ENCODE peak calls at places on chromosome 1, in four cellular contexts. W, H, N and A are unnamed samples.

GRCh38 chr1:205928256-205928655 is 15.0 kb downstream of the SLC26A9 start:
- DNase-seq in H (no peak), W (no peak), N (no peak), A (no peak)

GRCh38 chr1:196997428-196997827 is 20.1 kb downstream of the CFHR5 start:
- DNase-seq in H (no peak), N (no peak), W (no peak), A (peak; percentile 25)

GRCh38 chr1:23930861-23931471 is 17.8 kb upstream of the CNR2 start:
- DNase-seq in H (no peak), N (no peak), W (no peak), A (no peak)

GRCh38 chr1:242802973-242803372 is 278.5 kb upstream of the PLD5 start:
- DNase-seq in W (no peak), H (no peak), N (no peak), A (no peak)

GRCh38 chr1:9201421-9202239 is 32.9 kb upstream of the H6PD start:
- DNase-seq in N (no peak), W (no peak), H (peak; percentile 48), A (peak; percentile 55)

GRCh38 chr1:15684468-15685283 is 556 bp downstream of the PLEKHM2 start:
- DNase-seq in H (peak; percentile 47), N (no peak), W (peak; percentile 60), A (peak; percentile 59)

GRCh38 chr1:68495968-68496679 is 758 bp downstream of the DEPDC1 start:
- DNase-seq in N (no peak), H (peak; percentile 37), W (peak; percentile 7), A (peak; percentile 29)

GRCh38 chr1:37763791-37764741 is 854 bp downstream of the EPHA10 start:
- DNase-seq in N (no peak), H (peak; percentile 21), W (no peak), A (peak; percentile 72)

GRCh38 chr1:11406845-11407244 is 72.1 kb upstream of the DISP3 start:
- DNase-seq in W (no peak), N (no peak), H (no peak), A (no peak)

GRCh38 chr1:160144921-160145320 is 6.5 kb upstream of the ATP1A4 start:
- DNase-seq in W (no peak), N (no peak), H (no peak), A (no peak)

GRCh38 chr1:110337704-110338199 is 1.4 kb upstream of the RBM15 start:
- DNase-seq in W (peak; percentile 21), N (no peak), H (no peak), A (peak; percentile 66)

GRCh38 chr1:227317541-227318002 is 720 bp downstream of the CDC42BPA start:
- DNase-seq in N (no peak), H (peak; percentile 84), W (peak; percentile 62), A (peak; percentile 67)

GRCh38 chr1:160739098-160739511 is at the start of gene SLAMF7:
- DNase-seq in H (no peak), W (no peak), N (peak; percentile 81), A (peak; percentile 72)

GRCh38 chr1:205633421-205633976 is 1.7 kb upstream of the ELK4 start:
- DNase-seq in N (no peak), W (no peak), H (peak; percentile 86), A (no peak)

GRCh38 chr1:43937179-43937865 is 3.7 kb downstream of the ARTN start:
- DNase-seq in W (no peak), H (no peak), N (no peak), A (no peak)

GRCh38 chr1:197399691-197400521 is 131.9 kb downstream of the CRB1 start:
- DNase-seq in N (peak; percentile 11), H (peak; percentile 60), W (peak; percentile 35), A (peak; percentile 74)

GRCh38 chr1:45200906-45201500 is 5.4 kb downstream of the ZSWIM5 start:
- DNase-seq in N (no peak), H (no peak), W (no peak), A (no peak)

GRCh38 chr1:217333939-217334338 is 297.0 kb downstream of the GPATCH2 start:
- DNase-seq in H (no peak), N (no peak), W (peak; percentile 21), A (peak; percentile 39)

GRCh38 chr1:162177126-162177525 is 107.6 kb downstream of the NOS1AP start:
- DNase-seq in W (no peak), N (no peak), H (no peak), A (no peak)

GRCh38 chr1:12407050-12407961 is 177.5 kb downstream of the VPS13D start:
- DNase-seq in H (peak; percentile 91), W (peak; percentile 13), N (peak; percentile 9), A (peak; percentile 39)
- TF ChIP-seq MAX in H (no peak), W (no peak), N (no peak), A (no peak)

GRCh38 chr1:35268282-35269189 is at the start of gene ZMYM4:
- DNase-seq in N (peak; percentile 81), W (peak; percentile 90), H (peak; percentile 98), A (peak; percentile 98)
- TF ChIP-seq CTCF in N (no peak), W (no peak), H (no peak), A (no peak)

GRCh38 chr1:203673550-203674411 is 47.1 kb downstream of the ATP2B4 start:
- DNase-seq in N (no peak), W (peak; percentile 87), H (peak; percentile 97), A (peak; percentile 98)
- TF ChIP-seq MYC in N (no peak), W (no peak), H (no peak), A (no peak)

GRCh38 chr1:21909286-21909759 is 27.8 kb downstream of the HSPG2 start:
- DNase-seq in W (no peak), H (peak; percentile 49), N (no peak), A (no peak)
- TF ChIP-seq MAX in W (no peak), H (no peak), N (no peak), A (no peak)

DNA sequence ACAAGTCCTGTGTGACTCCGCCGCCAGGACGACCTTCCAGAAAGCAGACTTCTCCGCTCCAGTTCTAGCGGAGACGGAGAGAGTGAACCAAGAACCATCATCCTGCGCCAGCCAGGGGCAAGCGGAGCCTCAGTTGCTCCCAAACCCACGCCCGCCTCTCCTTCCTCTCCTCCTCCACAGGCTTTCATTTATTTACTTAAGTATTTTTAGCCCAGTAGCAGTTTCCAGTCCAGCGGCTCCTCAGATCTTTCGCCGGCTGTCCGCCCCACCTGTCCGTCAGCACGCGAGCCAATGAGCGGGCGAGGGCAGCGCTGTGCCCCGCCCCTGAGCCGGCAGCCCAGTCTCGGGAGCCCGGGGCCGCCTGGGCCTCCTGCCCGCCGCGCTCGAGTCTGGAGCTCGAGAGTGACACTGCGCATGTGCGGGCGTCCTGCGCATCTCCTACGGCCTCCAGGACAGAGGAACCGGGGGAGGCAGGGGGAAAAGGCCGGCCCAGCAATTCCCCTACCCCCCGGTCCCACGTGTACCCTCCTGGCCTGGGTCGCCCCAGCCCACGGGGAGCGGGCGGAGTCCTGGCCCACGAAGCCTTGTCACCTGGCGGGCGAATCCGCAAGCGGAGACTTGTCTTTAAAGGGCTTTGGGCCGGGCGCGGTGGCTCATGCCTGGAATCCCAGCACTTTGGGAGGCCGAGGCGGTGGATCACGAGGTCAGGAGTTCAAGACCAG is at the start of gene FALEC:
- DNase-seq in W (peak; percentile 96), H (peak; percentile 97), N (peak; percentile 74), A (peak; percentile 96)
- TF ChIP-seq CTCF in W (no peak), H (no peak), N (no peak), A (no peak)

DNA sequence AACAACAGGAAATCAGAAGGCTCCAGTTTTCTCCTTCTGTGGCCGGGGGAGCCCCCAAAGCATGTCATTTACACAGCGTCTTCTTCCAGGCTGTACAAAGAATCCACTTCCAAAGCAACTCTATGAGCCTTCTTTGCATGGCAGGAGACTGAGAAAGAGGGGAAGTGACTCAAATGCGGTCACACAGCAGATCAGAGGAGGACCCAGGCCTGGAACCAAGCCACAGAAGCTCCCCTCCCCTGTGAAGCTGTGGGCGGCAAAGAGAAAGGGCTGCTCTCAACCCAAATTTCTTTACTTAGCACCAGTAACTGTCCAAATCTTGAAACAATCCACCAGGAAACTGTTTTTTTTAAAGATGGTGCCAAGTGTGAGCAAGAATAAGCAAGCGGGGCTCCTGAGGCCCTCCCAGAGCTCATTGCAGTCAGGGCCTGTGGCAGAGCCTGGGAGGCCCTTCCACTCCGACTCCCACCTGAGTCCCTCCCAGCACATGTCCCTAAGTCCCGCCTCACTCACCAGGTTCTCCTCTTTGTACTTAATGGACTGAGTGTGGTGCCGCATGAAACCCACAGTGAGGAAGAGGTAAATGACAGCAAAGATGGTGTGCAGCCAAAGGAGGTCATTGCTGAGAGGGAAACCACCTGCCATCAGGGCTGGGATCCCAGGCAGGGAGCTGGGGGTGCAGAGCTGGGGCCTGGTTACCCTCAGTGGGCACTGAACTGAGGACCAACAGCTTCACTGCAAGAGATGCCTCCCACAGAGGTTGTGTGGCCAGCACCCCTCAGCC is 15.9 kb downstream of the TMEM63A start:
- DNase-seq in W (no peak), H (peak; percentile 57), N (no peak), A (peak; percentile 95)
- TF ChIP-seq MYC in W (no peak), H (no peak), N (no peak), A (peak; percentile 10)

GRCh38 chr1:198499588-198499987 is 40.9 kb downstream of the ATP6V1G3 start:
- DNase-seq in H (no peak), N (no peak), W (no peak), A (no peak)
- TF ChIP-seq MAX in H (no peak), N (no peak), W (no peak), A (no peak)

GRCh38 chr1:93179886-93180722 is at the start of gene TMED5:
- DNase-seq in N (peak; percentile 90), W (peak; percentile 62), H (peak; percentile 99), A (peak; percentile 98)
- TF ChIP-seq CTCF in N (peak; percentile 1), W (no peak), H (peak; percentile 27), A (no peak)

GRCh38 chr1:70871790-70872189 is 175.8 kb downstream of the PTGER3 start:
- DNase-seq in W (no peak), H (no peak), N (no peak), A (no peak)

GRCh38 chr1:70863256-70863655 is 184.4 kb downstream of the PTGER3 start:
- DNase-seq in W (no peak), N (no peak), H (no peak), A (no peak)

GRCh38 chr1:70864302-70864701 is 183.3 kb downstream of the PTGER3 start:
- DNase-seq in H (no peak), W (no peak), N (no peak), A (no peak)

GRCh38 chr1:70866522-70867256 is 180.9 kb downstream of the PTGER3 start:
- DNase-seq in W (no peak), N (no peak), H (no peak), A (peak; percentile 3)
- TF ChIP-seq MYC in W (no peak), N (no peak), H (no peak), A (no peak)

DNA sequence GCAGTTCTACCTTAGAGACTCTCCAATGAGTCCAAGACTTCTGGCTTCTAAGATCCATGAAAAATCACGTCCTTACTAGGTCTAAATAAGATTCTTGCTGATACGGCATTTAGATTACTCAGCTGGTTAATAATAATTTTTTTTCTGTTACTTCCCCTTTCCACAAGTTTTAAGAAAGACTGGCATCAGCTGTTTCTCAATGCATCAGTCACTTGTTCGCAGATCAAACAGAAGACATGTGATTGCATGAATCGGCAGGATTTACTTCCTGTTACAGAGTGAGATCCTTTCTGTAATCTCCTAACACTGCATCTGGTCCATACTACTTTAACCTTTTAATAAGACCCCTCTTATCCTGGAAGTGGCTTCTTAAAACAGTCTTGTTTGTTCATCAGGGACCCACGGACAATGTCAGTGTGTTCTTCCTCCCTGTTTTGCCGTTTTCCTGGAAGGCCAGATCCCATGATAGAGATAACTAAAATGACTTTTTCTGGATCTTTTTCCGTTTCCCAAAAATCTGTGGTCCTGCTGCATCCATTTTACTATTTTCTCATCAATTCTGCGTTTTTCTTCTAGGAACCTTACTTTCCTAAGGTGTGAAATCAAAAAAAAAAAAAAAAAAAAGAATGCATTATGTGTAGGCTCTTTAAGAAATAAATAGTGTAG is 6.1 kb downstream of the NPL start:
- DNase-seq in N (no peak), H (no peak), W (peak; percentile 15), A (peak; percentile 89)
- TF ChIP-seq MAX in N (no peak), H (no peak), W (no peak), A (peak; percentile 83)